ENCODE peak calls at places on chromosomes 13 and 19, in six cellular contexts. L is SK-N-SH, O is foreskin fibroblast, E is fibroblast of the aortic adventitia, W is heart right ventricle, S is HL-60. T is an unnamed sample.

GRCh38 chr19:40718774-40719391 is 2.0 kb downstream of the ITPKC start:
- DNase-seq in W (peak), E (peak), O (peak), L (no peak), S (no peak), T (no peak)

GRCh38 chr19:29121684-29122083 is 91.3 kb downstream of the UQCRFS1 start:
- DNase-seq in O (no peak), L (peak), E (peak), S (peak), W (no peak), T (no peak)

GRCh38 chr19:12692960-12693359 is 3.5 kb downstream of the FBXW9 start:
- DNase-seq in L (no peak), W (no peak), S (no peak), E (no peak), O (no peak), T (no peak)

GRCh38 chr13:108297114-108297513 is 27.6 kb downstream of the TNFSF13B start:
- DNase-seq in L (no peak), E (no peak), O (no peak), S (no peak), W (no peak), T (no peak)

GRCh38 chr19:10112895-10113591 is 1.6 kb downstream of the P2RY11 start:
- DNase-seq in S (peak), E (no peak), L (peak), O (no peak), W (no peak), T (peak)

GRCh38 chr19:48654299-48655059 is 8.5 kb upstream of the CA11 start:
- DNase-seq in S (no peak), L (peak), O (no peak), W (no peak), E (no peak), T (no peak)

GRCh38 chr19:42113641-42114348 is 18.5 kb downstream of the POU2F2 start:
- DNase-seq in W (no peak), L (no peak), O (peak), S (no peak), E (peak), T (no peak)

GRCh38 chr13:113552079-113552478 is 32.5 kb upstream of the TFDP1 start:
- DNase-seq in O (no peak), S (no peak), W (no peak), L (no peak), E (no peak), T (peak)

GRCh38 chr19:10292206-10292788 is 2.5 kb downstream of the ICAM5 start:
- DNase-seq in S (no peak), E (peak), W (peak), L (peak), O (peak), T (no peak)

GRCh38 chr13:76711515-76712182 is 174.6 kb downstream of the KCTD12 start:
- DNase-seq in L (no peak), S (peak), W (peak), E (peak), O (peak), T (no peak)

GRCh38 chr19:48991823-48992570 is 1.1 kb downstream of the GYS1 start:
- DNase-seq in S (peak), W (peak), O (peak), L (peak), E (peak), T (no peak)

GRCh38 chr13:112941349-112941748 is 27.7 kb upstream of the MCF2L start:
- DNase-seq in W (no peak), O (no peak), L (no peak), E (no peak), S (no peak), T (no peak)

GRCh38 chr19:38303517-38304351 is at the start of gene C19orf33:
- DNase-seq in W (peak), L (no peak), S (no peak), E (no peak), O (no peak), T (no peak)

GRCh38 chr19:21256722-21257121 is 72.5 kb downstream of the ZNF708 start:
- DNase-seq in W (no peak), O (no peak), L (peak), S (peak), E (peak), T (no peak)
- TF ChIP-seq CTCF in W (peak), O (peak), L (no peak), S (no peak), E (no peak), T (no peak)

GRCh38 chr13:40637644-40638043 is 28.8 kb downstream of the FOXO1 start:
- DNase-seq in S (no peak), L (no peak), W (no peak), E (no peak), O (no peak), T (peak)

GRCh38 chr13:40632915-40633314 is 33.5 kb downstream of the FOXO1 start:
- DNase-seq in E (no peak), O (no peak), L (no peak), W (no peak), S (no peak), T (no peak)

GRCh38 chr13:40639226-40639681 is 27.2 kb downstream of the FOXO1 start:
- DNase-seq in L (no peak), W (peak), S (no peak), E (peak), O (peak), T (no peak)

GRCh38 chr13:40631605-40632004 is 34.8 kb downstream of the FOXO1 start:
- DNase-seq in O (no peak), L (no peak), S (no peak), W (no peak), E (no peak), T (no peak)

DNA sequence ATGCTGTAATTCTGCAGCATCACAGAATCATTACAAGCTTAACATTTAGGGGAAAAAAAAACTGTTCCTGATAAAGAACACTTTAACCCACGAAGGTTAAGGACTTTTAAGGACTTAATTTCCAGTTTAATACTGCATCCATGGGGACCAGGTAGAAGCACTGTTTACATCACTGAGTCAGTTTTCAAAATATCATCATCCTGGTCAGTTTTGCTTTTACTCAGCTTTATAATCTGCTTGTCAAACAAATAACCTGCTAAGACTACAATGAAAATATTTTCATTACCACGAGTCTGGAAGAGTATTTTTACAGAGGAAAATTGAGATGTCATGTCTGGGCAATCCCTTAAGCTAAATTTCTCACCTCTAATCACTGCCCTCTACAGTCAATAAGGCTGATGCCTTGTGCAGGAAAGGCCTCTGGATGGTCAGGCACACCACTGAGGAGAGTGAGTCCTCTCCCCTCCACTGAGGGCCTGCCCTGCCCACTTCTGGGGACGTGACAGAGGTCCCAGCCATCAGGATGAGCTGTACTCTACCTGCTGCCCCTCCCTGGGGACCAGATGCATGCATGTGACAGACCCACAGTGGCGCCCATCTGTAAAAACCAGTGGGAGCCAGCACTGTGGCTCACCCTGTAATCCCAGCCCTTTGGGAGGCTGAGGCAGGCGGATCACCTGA is 31.0 kb downstream of the FOXO1 start:
- DNase-seq in O (no peak), W (no peak), S (no peak), E (no peak), L (no peak), T (no peak)
- TF ChIP-seq CTCF in O (no peak), W (no peak), S (no peak), E (no peak), L (no peak), T (no peak)

DNA sequence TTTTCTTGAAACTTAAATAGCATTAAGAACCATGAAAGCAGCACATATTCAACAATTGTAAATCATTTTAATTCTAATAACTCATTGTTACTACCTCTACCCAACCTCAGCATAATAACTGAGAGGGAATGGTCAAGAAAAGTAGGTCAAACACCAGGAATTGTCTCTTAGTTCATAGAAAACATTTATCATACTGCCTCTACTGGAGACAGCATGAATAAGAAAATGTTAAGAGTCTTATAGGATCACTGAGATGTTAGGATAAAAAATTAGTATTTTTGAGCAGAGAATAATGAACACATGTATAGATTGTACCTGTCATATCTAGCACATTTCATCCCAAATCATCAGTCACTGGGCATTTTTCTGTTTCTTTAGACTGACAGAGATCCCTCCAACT is 515.3 kb downstream of the PCDH9 start:
- DNase-seq in W (no peak), E (peak), O (no peak), S (no peak), L (no peak), T (no peak)
- TF ChIP-seq CTCF in W (peak), E (peak), O (no peak), S (no peak), L (peak), T (no peak)

GRCh38 chr13:28338742-28339141 is 156.2 kb downstream of the FLT1 start:
- DNase-seq in O (no peak), E (no peak), W (no peak), L (no peak), S (no peak), T (no peak)

GRCh38 chr13:28339419-28339818 is 155.5 kb downstream of the FLT1 start:
- DNase-seq in W (no peak), L (no peak), S (no peak), O (peak), E (peak), T (no peak)

GRCh38 chr13:28337196-28338045 is 157.5 kb downstream of the FLT1 start:
- DNase-seq in S (no peak), W (peak), L (no peak), O (peak), E (peak), T (no peak)

GRCh38 chr13:28338202-28338601 is 156.7 kb downstream of the FLT1 start:
- DNase-seq in E (peak), O (no peak), L (no peak), S (no peak), W (peak), T (no peak)

DNA sequence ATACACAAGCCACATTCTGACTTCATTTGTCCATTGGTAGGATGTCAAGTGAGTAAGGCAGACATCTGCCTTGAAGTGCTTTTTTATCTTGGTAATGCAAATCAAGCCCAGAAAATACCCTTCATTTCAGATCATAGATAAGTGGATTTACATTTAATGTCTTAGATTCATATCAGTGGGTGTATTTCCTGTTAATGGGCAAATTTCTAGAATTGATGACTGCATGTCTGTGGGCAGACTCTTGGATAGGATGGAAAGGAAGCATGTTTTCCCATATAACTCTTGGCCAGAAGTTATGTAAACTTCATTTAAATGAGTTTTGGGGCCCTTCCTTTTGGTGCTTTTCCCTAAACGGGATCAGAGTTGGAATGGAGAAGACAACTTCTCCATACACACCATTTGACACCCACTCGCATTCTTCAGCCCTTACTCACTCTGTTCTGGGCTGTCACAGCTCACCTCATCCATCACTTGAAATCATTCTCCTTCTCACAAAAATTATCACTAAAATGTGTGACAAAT is 154.6 kb downstream of the FLT1 start:
- DNase-seq in W (no peak), E (peak), S (no peak), L (no peak), O (peak), T (no peak)
- TF ChIP-seq CTCF in W (no peak), E (no peak), S (no peak), L (no peak), O (no peak), T (no peak)

GRCh38 chr13:79405831-79406596 is at the start of gene RBM26:
- DNase-seq in E (peak), O (peak), L (peak), W (peak), S (peak), T (peak)
- TF ChIP-seq CTCF in E (peak), O (no peak), L (peak), W (peak), S (no peak), T (no peak)

GRCh38 chr19:33022472-33023116 is 42.1 kb downstream of the RHPN2 start:
- DNase-seq in S (no peak), O (no peak), L (no peak), E (no peak), W (no peak), T (no peak)
- TF ChIP-seq CTCF in S (no peak), O (no peak), L (peak), E (no peak), W (no peak), T (no peak)

GRCh38 chr19:3601021-3601420 is 5.7 kb downstream of the TBXA2R start:
- DNase-seq in E (no peak), O (no peak), L (no peak), W (no peak), S (no peak), T (no peak)

GRCh38 chr19:3595521-3596061 is 10.3 kb downstream of the GIPC3 start:
- DNase-seq in W (no peak), O (no peak), E (no peak), L (no peak), S (no peak), T (no peak)

GRCh38 chr19:3603121-3603841 is 3.4 kb downstream of the TBXA2R start:
- DNase-seq in S (no peak), L (no peak), O (no peak), W (no peak), E (no peak), T (no peak)

GRCh38 chr19:3604227-3604986 is 2.3 kb downstream of the TBXA2R start:
- DNase-seq in O (no peak), S (no peak), E (no peak), W (no peak), L (no peak), T (no peak)

DNA sequence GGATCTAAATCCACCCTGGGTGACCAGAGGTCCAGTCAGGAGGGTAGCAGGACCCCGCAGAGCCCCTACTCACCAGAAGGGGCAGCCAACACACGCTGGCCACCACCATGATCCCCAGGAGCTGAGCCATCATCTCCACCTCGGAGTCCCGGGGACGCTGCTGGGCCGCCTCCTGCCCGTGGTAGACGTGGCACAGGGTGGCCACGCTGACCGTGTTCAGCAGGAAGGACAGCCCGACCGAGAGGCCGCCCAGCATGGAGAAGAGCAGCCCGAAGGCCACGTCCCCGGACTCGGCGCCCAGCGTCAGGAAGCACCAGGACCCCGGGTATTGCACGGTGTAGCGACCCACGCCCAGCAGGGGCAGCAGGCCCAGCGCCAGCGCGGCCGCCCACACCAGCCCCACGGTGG is 6.9 kb downstream of the TBXA2R start:
- DNase-seq in L (peak), O (no peak), E (no peak), W (no peak), S (no peak), T (no peak)
- TF ChIP-seq CTCF in L (peak), O (no peak), E (peak), W (no peak), S (no peak), T (no peak)

T was measured in vagina.